ENCODE peak calls at places on chromosomes 3 and 15, in nine cellular contexts. L is upper lobe of left lung, B is MG63, Z is A673, Q is AG09309, P is adrenal gland, U is endodermal cell, T is left lung, W is upper lobe of right lung. C is an unnamed sample.

GRCh38 chr3:126259411-126260391 is 79.3 kb upstream of the ALDH1L1 start:
- DNase-seq in L (peak), Q (no peak), P (peak), T (no peak), Z (peak), B (no peak), W (peak), U (peak), C (no peak)

GRCh38 chr3:62875103-62876002 is at the start of gene CADPS:
- DNase-seq in T (no peak), L (peak), W (no peak), U (peak), Q (no peak), Z (no peak), B (peak), P (no peak), C (no peak)

GRCh38 chr3:196517142-196517808 is 2.1 kb upstream of the SMCO1 start:
- DNase-seq in U (no peak), W (no peak), T (no peak), Z (no peak), Q (no peak), B (no peak), L (no peak), P (no peak), C (no peak)

GRCh38 chr15:70054366-70054765 is 43.4 kb downstream of the TLE3 start:
- DNase-seq in L (peak), P (no peak), W (no peak), T (no peak), Q (no peak), Z (no peak), B (no peak), U (no peak), C (no peak)

GRCh38 chr3:120348065-120348980 is 831 bp downstream of the LRRC58 start:
- DNase-seq in L (no peak), Q (no peak), B (no peak), T (no peak), W (no peak), U (no peak), P (no peak), Z (peak), C (no peak)

GRCh38 chr15:46786886-46787285 is 930.4 kb upstream of the SEMA6D start:
- DNase-seq in Q (no peak), T (no peak), Z (peak), B (no peak), W (no peak), L (no peak), U (no peak), P (no peak), C (no peak)

GRCh38 chr3:134299185-134299887 is 48.7 kb upstream of the RYK start:
- DNase-seq in L (no peak), Z (peak), P (no peak), T (no peak), W (no peak), B (no peak), U (peak), Q (no peak), C (no peak)

GRCh38 chr3:171620825-171621434 is 160.7 kb upstream of the TNIK start:
- DNase-seq in Z (peak), Q (peak), P (no peak), L (no peak), B (no peak), T (no peak), U (no peak), W (no peak), C (peak)

GRCh38 chr3:162007722-162008121 is 511.1 kb downstream of the OTOL1 start:
- DNase-seq in P (no peak), U (no peak), B (no peak), W (no peak), L (no peak), T (no peak), Q (peak), Z (no peak), C (no peak)

GRCh38 chr15:57662802-57663201 is 43.7 kb upstream of the POLR2M start:
- DNase-seq in T (no peak), P (no peak), B (no peak), Q (no peak), L (no peak), Z (peak), U (no peak), W (no peak), C (peak)

GRCh38 chr15:38084289-38084688 is 149.8 kb downstream of the TMCO5A start:
- DNase-seq in L (no peak), Q (no peak), T (no peak), P (no peak), Z (no peak), U (no peak), W (no peak), B (no peak), C (no peak)

GRCh38 chr15:38080651-38081271 is 146.3 kb downstream of the TMCO5A start:
- DNase-seq in W (no peak), U (no peak), Z (no peak), T (no peak), B (no peak), Q (no peak), P (no peak), L (no peak), C (no peak)

GRCh38 chr15:38085931-38086562 is 151.6 kb downstream of the TMCO5A start:
- DNase-seq in L (no peak), P (no peak), T (no peak), Q (no peak), W (no peak), B (no peak), Z (no peak), U (no peak), C (no peak)

GRCh38 chr15:38088971-38089370 is 154.5 kb downstream of the TMCO5A start:
- DNase-seq in W (no peak), Q (no peak), U (no peak), B (no peak), Z (no peak), L (no peak), T (no peak), P (no peak), C (no peak)

DNA sequence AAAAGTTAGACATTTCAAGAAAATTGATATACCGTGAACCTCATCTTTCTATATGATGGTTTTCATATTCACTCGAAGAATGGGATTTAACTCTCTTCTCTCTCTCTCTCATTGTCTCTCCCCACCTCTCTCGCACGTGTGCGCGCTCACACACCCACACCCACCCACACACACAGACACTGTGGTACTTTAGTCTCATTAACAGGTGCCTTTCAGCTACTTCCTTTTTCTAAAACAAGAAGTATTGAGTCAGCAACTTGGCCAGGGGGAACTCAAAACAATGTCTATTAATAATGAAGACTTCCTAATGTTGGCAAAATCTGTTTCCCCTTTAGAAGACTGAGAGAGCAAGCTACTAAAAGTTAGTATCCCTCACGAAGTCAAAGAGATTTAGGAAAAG is 150.7 kb downstream of the TMCO5A start:
- DNase-seq in U (no peak), Z (no peak), W (no peak), P (no peak), Q (no peak), T (no peak), L (no peak), B (no peak), C (no peak)
- H3K4me3 ChIP-seq in U (no peak), Z (no peak), W (no peak), P (no peak), Q (no peak), T (no peak), L (no peak), B (no peak), C (no peak)

GRCh38 chr3:65623362-65623761 is 415.4 kb downstream of the MAGI1 start:
- DNase-seq in P (no peak), U (no peak), W (no peak), Q (no peak), T (no peak), L (no peak), Z (no peak), B (no peak), C (no peak)
- H3K4me3 ChIP-seq in P (no peak), U (no peak), W (no peak), Q (no peak), T (no peak), L (no peak), Z (no peak), B (no peak), C (no peak)

DNA sequence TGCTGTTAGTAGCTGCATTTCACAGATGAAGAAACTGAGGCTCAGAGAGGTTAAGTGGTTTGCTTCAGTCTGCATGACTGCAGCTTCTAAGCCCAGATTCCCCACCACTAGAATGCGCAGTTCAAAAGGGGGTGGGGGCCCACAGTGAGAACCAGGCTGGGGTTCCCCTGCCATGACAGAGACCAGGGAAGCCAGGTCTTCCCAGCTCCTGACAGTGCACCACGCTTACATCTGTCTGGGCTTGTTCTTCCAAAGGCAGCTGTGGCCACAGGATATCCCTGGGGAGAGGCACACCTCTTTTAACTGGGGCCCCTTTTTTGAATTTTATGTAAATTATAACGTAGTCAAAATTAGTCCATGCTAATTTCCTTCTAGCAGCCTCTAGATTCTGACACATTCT is 5.3 kb downstream of the PLEKHO2 start:
- DNase-seq in B (no peak), U (no peak), L (no peak), Z (no peak), P (no peak), T (no peak), Q (no peak), W (no peak), C (no peak)
- H3K4me3 ChIP-seq in B (no peak), U (no peak), L (no peak), Z (no peak), P (no peak), T (no peak), Q (no peak), W (no peak), C (no peak)

GRCh38 chr3:160450846-160451245 is 1.3 kb upstream of the TRIM59 start:
- DNase-seq in B (peak), L (no peak), W (no peak), T (no peak), U (no peak), P (no peak), Q (peak), Z (no peak), C (no peak)
- H3K4me3 ChIP-seq in B (no peak), L (no peak), W (no peak), T (no peak), U (peak), P (no peak), Q (no peak), Z (no peak), C (peak)

DNA sequence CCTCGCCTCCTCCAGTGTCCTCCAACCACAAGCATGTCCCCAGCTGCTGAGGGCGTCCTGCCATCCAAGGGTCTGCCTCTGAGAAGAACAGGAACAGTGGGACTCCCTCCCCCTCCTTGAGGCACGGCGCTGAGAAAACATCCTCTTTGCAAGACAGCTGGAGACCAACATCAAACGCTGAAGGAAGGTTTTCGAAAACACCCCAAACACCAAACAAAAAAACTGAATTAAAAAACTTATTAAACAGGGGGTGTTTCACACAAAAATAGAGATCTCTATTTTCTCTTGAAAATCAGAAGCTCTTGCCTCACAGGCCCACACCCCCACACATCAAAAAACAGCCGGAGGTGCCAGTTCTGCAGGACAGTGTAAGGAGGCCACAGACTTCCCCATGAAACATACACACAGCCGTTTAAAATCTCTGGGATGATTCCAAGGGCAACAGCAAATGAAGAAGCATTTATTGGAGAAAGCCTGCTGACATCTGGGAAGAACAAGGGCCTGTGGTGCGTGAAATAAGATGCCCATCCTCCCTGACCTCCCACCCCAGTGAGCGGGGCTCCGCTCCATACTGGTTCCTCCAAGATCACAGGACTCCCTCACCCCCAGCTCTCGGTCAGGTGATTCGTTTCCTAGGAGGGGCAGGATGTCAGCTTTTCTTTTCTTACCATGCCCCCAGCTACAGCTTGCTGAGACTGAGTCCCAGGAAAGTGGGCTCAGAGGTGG is 71.3 kb downstream of the NUP210 start:
- DNase-seq in W (no peak), P (no peak), U (peak), Z (no peak), T (no peak), L (no peak), B (no peak), Q (no peak), C (peak)
- H3K4me3 ChIP-seq in W (no peak), P (no peak), U (no peak), Z (no peak), T (no peak), L (no peak), B (no peak), Q (no peak), C (no peak)

GRCh38 chr3:139302801-139303113 is 41.1 kb upstream of the MRPS22 start:
- DNase-seq in Q (no peak), Z (no peak), W (no peak), T (no peak), B (peak), L (no peak), P (no peak), U (no peak), C (no peak)
- H3K4me3 ChIP-seq in Q (no peak), Z (no peak), W (no peak), T (no peak), B (no peak), L (no peak), P (no peak), U (no peak), C (no peak)

GRCh38 chr15:50163719-50164410 is 18.1 kb upstream of the SLC27A2 start:
- DNase-seq in Q (no peak), Z (no peak), U (no peak), W (no peak), P (no peak), L (no peak), B (no peak), T (no peak), C (no peak)
- H3K4me3 ChIP-seq in Q (no peak), Z (no peak), U (no peak), W (no peak), P (no peak), L (no peak), B (no peak), T (no peak), C (no peak)

GRCh38 chr3:16836505-16837237 is 48.1 kb upstream of the PLCL2 start:
- DNase-seq in T (no peak), B (no peak), Z (no peak), Q (no peak), L (no peak), P (no peak), W (no peak), U (no peak), C (no peak)
- H3K4me3 ChIP-seq in T (no peak), B (no peak), Z (no peak), Q (no peak), L (no peak), P (no peak), W (no peak), U (no peak), C (no peak)

GRCh38 chr3:47979070-47979469 is 37.1 kb downstream of the MAP4 start:
- DNase-seq in P (no peak), L (no peak), B (no peak), Z (no peak), Q (no peak), U (no peak), W (no peak), T (no peak), C (no peak)

GRCh38 chr3:47976135-47976758 is 40.0 kb downstream of the MAP4 start:
- DNase-seq in T (no peak), U (no peak), Z (no peak), B (no peak), L (no peak), W (no peak), Q (no peak), P (no peak), C (no peak)

GRCh38 chr3:47978386-47978785 is 37.8 kb downstream of the MAP4 start:
- DNase-seq in Z (no peak), B (no peak), P (no peak), Q (no peak), T (no peak), U (no peak), L (no peak), W (no peak), C (no peak)

GRCh38 chr3:47984089-47984759 is 32.0 kb downstream of the MAP4 start:
- DNase-seq in P (peak), U (no peak), T (no peak), L (no peak), B (peak), Q (peak), W (no peak), Z (peak), C (peak)

GRCh38 chr3:47980795-47981194 is 35.4 kb downstream of the MAP4 start:
- DNase-seq in Q (no peak), P (no peak), T (no peak), Z (no peak), U (no peak), W (no peak), L (no peak), B (no peak), C (no peak)
- H3K4me3 ChIP-seq in Q (no peak), P (no peak), T (no peak), Z (no peak), U (no peak), W (no peak), L (no peak), B (no peak), C (no peak)